ENCODE peak calls at places on chromosome 5, in four cellular contexts. One of them, this sample, is unnamed.

GRCh38 chr5:74357827-74358226 is 282.7 kb downstream of the ENC1 start:
- DNase-seq in HFFc6: no peak
- DNase-seq in foreskin fibroblast: peak; percentile 11
- DNase-seq in HCEC 1CT: no peak
- DNase-seq in this sample: no peak

GRCh38 chr5:133235696-133236426 is 184.0 kb downstream of the HSPA4 start:
- DNase-seq in HFFc6: no peak
- DNase-seq in HCEC 1CT: no peak
- DNase-seq in foreskin fibroblast: no peak
- DNase-seq in this sample: no peak

GRCh38 chr5:133142782-133143181 is 91.0 kb downstream of the HSPA4 start:
- DNase-seq in foreskin fibroblast: no peak
- DNase-seq in HCEC 1CT: no peak
- DNase-seq in HFFc6: no peak
- DNase-seq in this sample: no peak

GRCh38 chr5:160638141-160638742 is 213.8 kb downstream of the ATP10B start:
- DNase-seq in HCEC 1CT: no peak
- DNase-seq in foreskin fibroblast: no peak
- DNase-seq in HFFc6: no peak
- DNase-seq in this sample: no peak

GRCh38 chr5:1881731-1882336 is 891 bp downstream of the IRX4 start:
- DNase-seq in foreskin fibroblast: no peak
- DNase-seq in HFFc6: no peak
- DNase-seq in HCEC 1CT: no peak
- DNase-seq in this sample: no peak

GRCh38 chr5:100790170-100790665 is 112.9 kb downstream of the ST8SIA4 start:
- DNase-seq in HFFc6: no peak
- DNase-seq in foreskin fibroblast: no peak
- DNase-seq in HCEC 1CT: peak; percentile 28
- DNase-seq in this sample: no peak

GRCh38 chr5:102834438-102834964 is 79.4 kb downstream of the PAM start:
- DNase-seq in HCEC 1CT: no peak
- DNase-seq in HFFc6: no peak
- DNase-seq in foreskin fibroblast: no peak
- DNase-seq in this sample: no peak

GRCh38 chr5:125134216-125135081 is 388.0 kb upstream of the ZNF608 start:
- DNase-seq in HCEC 1CT: peak; percentile 81
- DNase-seq in HFFc6: peak; percentile 74
- DNase-seq in foreskin fibroblast: peak; percentile 88
- DNase-seq in this sample: no peak

GRCh38 chr5:84274585-84275468 is 109.9 kb downstream of the EDIL3 start:
- DNase-seq in HFFc6: no peak
- DNase-seq in foreskin fibroblast: peak; percentile 30
- DNase-seq in HCEC 1CT: peak; percentile 44
- DNase-seq in this sample: no peak

GRCh38 chr5:78783434-78784130 is 135.0 kb upstream of the LHFPL2 start:
- DNase-seq in HFFc6: no peak
- DNase-seq in HCEC 1CT: no peak
- DNase-seq in foreskin fibroblast: no peak
- DNase-seq in this sample: no peak

GRCh38 chr5:31531543-31531887 is 378 bp downstream of the DROSHA start:
- DNase-seq in HFFc6: peak; percentile 12
- DNase-seq in HCEC 1CT: peak; percentile 21
- DNase-seq in foreskin fibroblast: peak; percentile 49
- DNase-seq in this sample: no peak

GRCh38 chr5:175642998-175643397 is 14.9 kb upstream of the HRH2 start:
- DNase-seq in HFFc6: no peak
- DNase-seq in HCEC 1CT: no peak
- DNase-seq in foreskin fibroblast: no peak
- DNase-seq in this sample: no peak

GRCh38 chr5:167723254-167723871 is 568.1 kb upstream of the WWC1 start:
- DNase-seq in HCEC 1CT: peak; percentile 69
- DNase-seq in foreskin fibroblast: peak; percentile 85
- DNase-seq in HFFc6: peak; percentile 61
- DNase-seq in this sample: peak; percentile 64

GRCh38 chr5:176994460-176995121 is 12.0 kb downstream of the UIMC1 start:
- DNase-seq in HFFc6: no peak
- DNase-seq in HCEC 1CT: peak; percentile 61
- DNase-seq in foreskin fibroblast: no peak
- DNase-seq in this sample: no peak

GRCh38 chr5:179275381-179275878 is 69.8 kb downstream of the ADAMTS2 start:
- DNase-seq in HCEC 1CT: no peak
- DNase-seq in HFFc6: peak; percentile 18
- DNase-seq in foreskin fibroblast: no peak
- DNase-seq in this sample: no peak

GRCh38 chr5:153496835-153497234 is 6.4 kb downstream of the GRIA1 start:
- DNase-seq in HFFc6: peak; percentile 46
- DNase-seq in HCEC 1CT: peak; percentile 62
- DNase-seq in foreskin fibroblast: peak; percentile 81
- DNase-seq in this sample: peak; percentile 15

GRCh38 chr5:107543868-107544267 is 126.9 kb downstream of the EFNA5 start:
- DNase-seq in foreskin fibroblast: no peak
- DNase-seq in HCEC 1CT: no peak
- DNase-seq in HFFc6: no peak
- DNase-seq in this sample: no peak

GRCh38 chr5:756865-757345 is 27.6 kb downstream of the ZDHHC11B start:
- DNase-seq in HFFc6: no peak
- DNase-seq in foreskin fibroblast: no peak
- DNase-seq in HCEC 1CT: no peak
- DNase-seq in this sample: no peak

GRCh38 chr5:12636209-12636608 is 732.0 kb upstream of the CTNND2 start:
- DNase-seq in foreskin fibroblast: no peak
- DNase-seq in HCEC 1CT: no peak
- DNase-seq in HFFc6: no peak
- DNase-seq in this sample: peak; percentile 5

GRCh38 chr5:2995667-2996066 is 244.2 kb upstream of the IRX2 start:
- DNase-seq in foreskin fibroblast: no peak
- DNase-seq in HFFc6: no peak
- DNase-seq in HCEC 1CT: no peak
- DNase-seq in this sample: no peak

GRCh38 chr5:32443145-32443540 is 1.4 kb downstream of the ZFR start:
- DNase-seq in HCEC 1CT: peak; percentile 44
- DNase-seq in HFFc6: no peak
- DNase-seq in foreskin fibroblast: peak; percentile 69
- DNase-seq in this sample: peak; percentile 50

GRCh38 chr5:151155149-151155776 is 2.3 kb downstream of the ANXA6 start:
- DNase-seq in HFFc6: no peak
- DNase-seq in HCEC 1CT: peak; percentile 53
- DNase-seq in foreskin fibroblast: peak; percentile 43
- DNase-seq in this sample: no peak

GRCh38 chr5:75113354-75113753 is 61.0 kb upstream of the GCNT4 start:
- DNase-seq in foreskin fibroblast: no peak
- DNase-seq in HFFc6: no peak
- DNase-seq in HCEC 1CT: peak; percentile 25
- DNase-seq in this sample: no peak

GRCh38 chr5:2110934-2111462 is 228.3 kb upstream of the IRX4 start:
- DNase-seq in foreskin fibroblast: no peak
- DNase-seq in HCEC 1CT: no peak
- DNase-seq in HFFc6: no peak
- DNase-seq in this sample: no peak

GRCh38 chr5:62578540-62578939 is at the start of gene LRRC70:
- DNase-seq in HFFc6: peak; percentile 69
- DNase-seq in foreskin fibroblast: no peak
- DNase-seq in HCEC 1CT: no peak
- DNase-seq in this sample: no peak

GRCh38 chr5:137201876-137202275 is 297.2 kb downstream of the SPOCK1 start:
- DNase-seq in foreskin fibroblast: peak; percentile 91
- DNase-seq in HCEC 1CT: peak; percentile 20
- DNase-seq in HFFc6: peak; percentile 80
- DNase-seq in this sample: no peak

GRCh38 chr5:132947661-132948060 is 15.8 kb downstream of the AFF4 start:
- DNase-seq in HCEC 1CT: peak; percentile 70
- DNase-seq in HFFc6: peak; percentile 42
- DNase-seq in foreskin fibroblast: peak; percentile 54
- DNase-seq in this sample: peak; percentile 64

GRCh38 chr5:81838307-81838906 is 87.5 kb upstream of the SSBP2 start:
- DNase-seq in HFFc6: peak; percentile 21
- DNase-seq in HCEC 1CT: peak; percentile 32
- DNase-seq in foreskin fibroblast: peak; percentile 54
- DNase-seq in this sample: no peak

GRCh38 chr5:67774153-67774552 is 441.4 kb upstream of the PIK3R1 start:
- DNase-seq in foreskin fibroblast: peak; percentile 51
- DNase-seq in HFFc6: no peak
- DNase-seq in HCEC 1CT: peak; percentile 19
- DNase-seq in this sample: no peak

GRCh38 chr5:178664141-178664540 is 37.3 kb upstream of the CLK4 start:
- DNase-seq in HFFc6: no peak
- DNase-seq in foreskin fibroblast: no peak
- DNase-seq in HCEC 1CT: no peak
- DNase-seq in this sample: no peak